ENCODE peak calls at places on chromosomes 2 and 18, in seven cellular contexts. G is trophoblast cell, O is neuronal stem cell, I is H1, E is IMR-90, Q is H9, U is mesendoderm. S is an unnamed sample.

GRCh38 chr2:117128471-117128870 is 686.0 kb upstream of the DDX18 start:
- DNase-seq in E (no peak), Q (no peak), U (no peak), I (no peak), G (no peak), O (no peak), S (peak; percentile 79)

GRCh38 chr2:44767691-44768090 is 173.8 kb upstream of the SIX3 start:
- DNase-seq in E (no peak), O (no peak), I (peak; percentile 49), Q (no peak), U (no peak), G (no peak), S (no peak)

GRCh38 chr2:168706806-168707205 is 95.6 kb upstream of the NOSTRIN start:
- DNase-seq in G (no peak), E (no peak), Q (no peak), U (no peak), I (no peak), O (no peak), S (no peak)

GRCh38 chr18:36152781-36153180 is 23.1 kb downstream of the ELP2 start:
- DNase-seq in Q (no peak), I (no peak), E (peak; percentile 15), G (no peak), O (no peak), U (no peak), S (no peak)

GRCh38 chr2:161355985-161356384 is 47.8 kb downstream of the PSMD14 start:
- DNase-seq in I (no peak), U (peak; percentile 51), O (no peak), E (no peak), G (no peak), Q (no peak), S (no peak)

GRCh38 chr2:102399499-102400141 is 23.3 kb upstream of the IL18RAP start:
- DNase-seq in E (no peak), O (no peak), G (no peak), Q (no peak), U (no peak), I (no peak), S (no peak)

GRCh38 chr2:205051417-205051816 is 506.1 kb downstream of the PARD3B start:
- DNase-seq in G (no peak), O (no peak), E (no peak), U (no peak), Q (no peak), I (no peak), S (peak; percentile 22)

GRCh38 chr2:205769879-205770278 is 87.6 kb downstream of the NRP2 start:
- DNase-seq in U (no peak), I (no peak), Q (no peak), G (no peak), O (no peak), E (peak; percentile 38), S (no peak)

GRCh38 chr2:42835577-42836371 is 43.4 kb upstream of the HAAO start:
- DNase-seq in E (peak; percentile 98), I (peak; percentile 11), O (no peak), G (peak; percentile 55), U (peak; percentile 60), Q (no peak), S (peak; percentile 91)

GRCh38 chr2:180520816-180521595 is 459.4 kb upstream of the UBE2E3 start:
- DNase-seq in G (no peak), O (no peak), E (peak; percentile 65), Q (no peak), U (no peak), I (no peak), S (peak; percentile 62)

GRCh38 chr2:47520825-47521665 is 118.1 kb downstream of the MSH2 start:
- DNase-seq in I (peak; percentile 61), O (no peak), G (peak; percentile 53), E (peak; percentile 61), Q (peak; percentile 64), U (no peak), S (no peak)

GRCh38 chr18:50115095-50115494 is 79.9 kb downstream of the MYO5B start:
- DNase-seq in I (no peak), O (no peak), G (peak; percentile 92), E (no peak), U (no peak), Q (no peak), S (no peak)

GRCh38 chr2:8455236-8456148 is 226.4 kb upstream of the ID2 start:
- DNase-seq in U (no peak), E (no peak), I (no peak), O (no peak), G (no peak), Q (no peak), S (no peak)

GRCh38 chr2:178796079-178796677 is 11.0 kb downstream of the TTN start:
- DNase-seq in Q (no peak), U (no peak), O (peak; percentile 11), E (peak; percentile 50), I (no peak), G (peak; percentile 59), S (peak; percentile 38)

GRCh38 chr2:172085460-172086159 is at the start of gene DLX1:
- DNase-seq in E (no peak), I (peak; percentile 75), O (no peak), Q (peak; percentile 74), G (no peak), U (no peak), S (no peak)

GRCh38 chr2:178409261-178409660 is 41.7 kb downstream of the PRKRA start:
- DNase-seq in I (no peak), E (no peak), U (no peak), G (peak; percentile 91), O (no peak), Q (no peak), S (no peak)

GRCh38 chr2:40105593-40105992 is 326.5 kb upstream of the THUMPD2 start:
- DNase-seq in O (no peak), U (peak; percentile 63), Q (no peak), G (peak; percentile 5), I (no peak), E (peak; percentile 33), S (no peak)

GRCh38 chr18:3671181-3671580 is 221.2 kb downstream of the TGIF1 start:
- DNase-seq in O (no peak), G (no peak), I (no peak), U (no peak), Q (no peak), E (peak; percentile 50), S (peak; percentile 30)

GRCh38 chr18:14971461-14972185 is 223.7 kb downstream of the ANKRD30B start:
- DNase-seq in E (no peak), I (no peak), Q (no peak), G (no peak), U (no peak), O (no peak), S (no peak)

GRCh38 chr2:73290049-73290839 is 3.1 kb downstream of the EGR4 start:
- DNase-seq in O (no peak), E (peak; percentile 41), I (peak; percentile 65), Q (peak; percentile 64), G (peak; percentile 71), U (peak; percentile 73), S (peak; percentile 40)

GRCh38 chr2:37281916-37282315 is 42.7 kb downstream of the PRKD3 start:
- DNase-seq in Q (no peak), E (no peak), G (no peak), U (no peak), I (no peak), O (no peak), S (no peak)

GRCh38 chr2:124032799-124033198 is 7.7 kb downstream of the CNTNAP5 start:
- DNase-seq in E (no peak), U (no peak), G (no peak), Q (no peak), O (no peak), I (no peak), S (no peak)

GRCh38 chr2:129975016-129975774 is 4.3 kb upstream of the RAB6C start:
- DNase-seq in O (no peak), U (peak; percentile 12), Q (no peak), E (no peak), G (no peak), I (no peak), S (no peak)

GRCh38 chr18:65786400-65786948 is 35.7 kb downstream of the CDH7 start:
- DNase-seq in I (no peak), U (peak; percentile 44), E (no peak), G (no peak), O (no peak), Q (no peak), S (no peak)

GRCh38 chr18:65791753-65792152 is 40.9 kb downstream of the CDH7 start:
- DNase-seq in U (no peak), O (no peak), G (no peak), E (no peak), I (no peak), Q (no peak), S (no peak)

GRCh38 chr18:65788373-65788772 is 37.6 kb downstream of the CDH7 start:
- DNase-seq in G (peak; percentile 2), Q (peak; percentile 29), O (no peak), U (no peak), E (no peak), I (no peak), S (no peak)
- H2BK120ac ChIP-seq in G (no peak overlapping the region), Q (no peak overlapping the region), O (no peak overlapping the region), U (no peak overlapping the region), E (no peak overlapping the region), I (no peak overlapping the region), S (no peak overlapping the region)

GRCh38 chr2:9807056-9807455 is 36.2 kb upstream of the TAF1B start:
- DNase-seq in I (no peak), E (no peak), U (no peak), O (no peak), Q (no peak), G (no peak), S (no peak)

GRCh38 chr2:9805435-9806297 is 37.6 kb upstream of the TAF1B start:
- DNase-seq in U (no peak), E (peak; percentile 84), G (no peak), I (no peak), O (no peak), Q (no peak), S (peak; percentile 67)

GRCh38 chr2:9806656-9807055 is 36.6 kb upstream of the TAF1B start:
- DNase-seq in E (no peak), U (no peak), I (no peak), G (no peak), Q (no peak), O (no peak), S (no peak)

GRCh38 chr2:9807555-9808305 is 35.5 kb upstream of the TAF1B start:
- DNase-seq in O (no peak), G (no peak), I (no peak), Q (no peak), U (no peak), E (no peak), S (no peak)

DNA sequence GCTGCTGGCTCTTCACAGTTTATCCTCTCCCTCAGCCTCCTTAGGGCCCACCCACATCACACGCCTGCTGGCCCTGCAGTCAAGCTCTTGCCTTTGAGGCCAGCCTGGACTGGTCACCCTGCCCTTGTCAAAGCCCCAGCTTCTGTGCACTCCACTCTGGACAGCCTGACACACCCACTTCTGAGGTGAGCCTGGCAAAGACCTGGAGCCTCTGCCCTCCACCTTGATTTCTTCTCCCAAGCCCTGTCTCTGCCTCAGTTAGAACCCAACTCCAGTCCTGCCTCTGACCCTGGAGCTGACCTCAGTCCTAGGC is 37.0 kb upstream of the TAF1B start:
- DNase-seq in O (no peak), E (no peak), I (no peak), U (no peak), G (peak; percentile 10), Q (no peak), S (no peak)
- H2BK120ac ChIP-seq in O (peak overlapping the region; percentile 11), E (no peak overlapping the region), I (no peak overlapping the region), U (no peak overlapping the region), G (no peak overlapping the region), Q (no peak overlapping the region), S (no peak overlapping the region)

GRCh38 chr2:224716921-224717320 is 756 bp upstream of the CCDC195 start:
- DNase-seq in U (no peak), E (no peak), G (no peak), O (no peak), I (no peak), Q (no peak), S (no peak)
- H2BK120ac ChIP-seq in U (no peak overlapping the region), E (no peak overlapping the region), G (no peak overlapping the region), O (no peak overlapping the region), I (no peak overlapping the region), Q (no peak overlapping the region), S (no peak overlapping the region)

GRCh38 chr2:134258684-134259408 is 5.0 kb downstream of the MGAT5 start:
- DNase-seq in E (no peak), Q (no peak), U (no peak), I (no peak), G (no peak), O (no peak), S (no peak)
- H2BK120ac ChIP-seq in E (no peak overlapping the region), Q (no peak overlapping the region), U (no peak overlapping the region), I (no peak overlapping the region), G (no peak overlapping the region), O (no peak overlapping the region), S (peak overlapping the region; percentile 22)

S was measured in mesenchymal stem cell.